ENCODE peak calls at places on chromosome 3, in six cellular contexts. T is A549, O is GM12878, E is K562, M is HepG2, B is endothelial cell of umbilical vein. J is an unnamed sample.
A peak's percentile ranks its signal among the peaks of the same experiment; 100 is the strongest.

GRCh38 chr3:55659023-55659355 is 171.9 kb upstream of the WNT5A start:
- DNase-seq in O (no peak), T (no peak), M (no peak), B (no peak), E (no peak), J (no peak)

GRCh38 chr3:160564205-160564922 is 1.0 kb downstream of the KPNA4 start:
- DNase-seq in T (peak; percentile 32), M (peak; percentile 10), O (no peak), E (peak; percentile 22), B (peak; percentile 37), J (peak; percentile 54)

GRCh38 chr3:55405436-55405835 is 81.7 kb downstream of the WNT5A start:
- DNase-seq in T (no peak), B (no peak), E (peak; percentile 24), O (no peak), M (no peak), J (peak; percentile 25)

GRCh38 chr3:18558526-18558925 is 133.4 kb upstream of the SATB1 start:
- DNase-seq in M (no peak), T (no peak), O (no peak), E (no peak), B (no peak), J (no peak)

GRCh38 chr3:78726545-78726944 is 1041.3 kb downstream of the ROBO1 start:
- DNase-seq in E (no peak), M (no peak), B (no peak), O (no peak), T (no peak), J (no peak)

GRCh38 chr3:180690061-180690460 is 10.8 kb upstream of the CCDC39 start:
- DNase-seq in O (no peak), B (no peak), T (no peak), E (no peak), M (no peak), J (no peak)

GRCh38 chr3:123624302-123624701 is 39.4 kb upstream of the HACD2 start:
- DNase-seq in E (peak; percentile 36), M (no peak), O (no peak), T (no peak), B (no peak), J (no peak)

GRCh38 chr3:16512435-16513140 is 911 bp downstream of the RFTN1 start:
- DNase-seq in O (no peak), M (no peak), T (no peak), E (no peak), B (peak; percentile 35), J (peak; percentile 69)

GRCh38 chr3:142500211-142500610 is 52.4 kb upstream of the XRN1 start:
- DNase-seq in E (no peak), T (no peak), M (no peak), B (no peak), O (no peak), J (no peak)

GRCh38 chr3:187678869-187679268 is 8.7 kb upstream of the SST start:
- DNase-seq in B (peak; percentile 42), O (no peak), M (peak; percentile 41), T (peak; percentile 8), E (peak; percentile 68), J (peak; percentile 44)

GRCh38 chr3:184629555-184630160 is 68.1 kb downstream of the EPHB3 start:
- DNase-seq in B (no peak), T (no peak), O (no peak), M (no peak), E (no peak), J (no peak)

GRCh38 chr3:186976802-186977201 is 46.5 kb downstream of the ST6GAL1 start:
- DNase-seq in E (no peak), O (no peak), B (no peak), T (no peak), M (no peak), J (no peak)

GRCh38 chr3:113516115-113516505 is 1.2 kb upstream of the SPICE1 start:
- DNase-seq in O (no peak), T (peak; percentile 24), M (peak; percentile 44), E (peak; percentile 2), B (peak; percentile 33), J (peak; percentile 48)

GRCh38 chr3:195549931-195550519 is 6.9 kb upstream of the PPP1R2 start:
- DNase-seq in M (peak; percentile 44), O (peak; percentile 61), B (peak; percentile 18), E (no peak), T (no peak), J (peak; percentile 18)

GRCh38 chr3:52026016-52026415 is 30.3 kb upstream of the RPL29 start:
- DNase-seq in T (no peak), M (no peak), O (no peak), B (no peak), E (no peak), J (no peak)

GRCh38 chr3:171236586-171237120 is 210.1 kb upstream of the SLC2A2 start:
- DNase-seq in T (no peak), E (no peak), O (no peak), M (no peak), B (no peak), J (no peak)

GRCh38 chr3:134373278-134373941 is 837 bp downstream of the AMOTL2 start:
- DNase-seq in O (no peak), M (peak; percentile 86), T (no peak), B (peak; percentile 85), E (no peak), J (no peak)

GRCh38 chr3:46280105-46280797 is 38.0 kb downstream of the CCR3 start:
- DNase-seq in B (no peak), T (no peak), M (no peak), O (no peak), E (no peak), J (no peak)

GRCh38 chr3:133135303-133135702 is 97.1 kb downstream of the TMEM108 start:
- DNase-seq in E (no peak), B (no peak), M (no peak), T (no peak), O (no peak), J (no peak)

GRCh38 chr3:133137042-133137393 is 98.8 kb downstream of the TMEM108 start:
- DNase-seq in B (no peak), T (no peak), M (no peak), E (no peak), O (no peak), J (no peak)

GRCh38 chr3:133138017-133138416 is 99.8 kb downstream of the TMEM108 start:
- DNase-seq in O (peak; percentile 52), B (no peak), T (no peak), E (no peak), M (no peak), J (no peak)

DNA sequence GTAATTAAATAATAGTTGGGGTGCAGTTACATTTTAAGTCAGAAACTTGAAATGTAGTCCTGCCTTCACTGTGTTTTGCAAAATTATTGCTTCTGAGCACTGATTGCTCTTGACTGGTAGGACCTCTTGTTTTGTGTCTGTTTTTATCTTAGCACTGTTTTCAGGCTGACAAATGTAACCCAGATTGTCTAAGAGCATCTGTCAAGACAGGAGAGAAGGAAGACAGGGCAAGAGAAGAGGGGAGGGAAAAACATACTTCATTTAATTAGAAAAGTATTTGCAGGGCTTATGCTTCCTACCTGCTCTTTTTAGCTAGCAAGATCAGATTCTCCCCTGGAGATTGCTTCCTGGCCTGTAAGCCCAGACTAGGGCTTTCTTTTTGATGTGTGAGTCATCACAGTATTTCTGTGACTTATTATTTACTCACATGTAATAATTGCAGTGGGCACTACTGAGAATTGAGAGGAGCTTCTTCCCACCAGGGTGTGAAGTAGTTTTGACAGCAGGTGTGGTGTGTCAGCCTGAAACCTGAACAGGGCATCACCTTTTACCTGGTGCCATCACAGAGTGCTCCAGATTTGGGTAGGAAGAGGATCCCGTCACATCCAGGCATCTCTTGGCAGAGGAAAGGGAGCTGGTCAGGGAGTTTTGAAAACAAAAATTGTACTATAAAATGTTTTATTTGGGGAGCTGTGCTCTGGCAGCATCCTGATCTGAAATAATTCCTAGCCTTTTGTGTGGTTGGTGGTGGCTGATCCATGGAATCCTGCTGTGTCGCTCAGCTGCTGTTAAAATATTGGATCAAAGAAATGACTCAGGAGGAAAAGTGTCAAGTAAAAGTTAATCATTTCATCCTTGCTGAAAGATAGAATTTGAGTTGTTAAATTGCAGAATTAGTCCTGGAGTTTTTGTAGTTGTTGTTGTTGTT is 98.2 kb downstream of the TMEM108 start:
- DNase-seq in T (no peak), O (peak; percentile 50), E (no peak), B (no peak), M (no peak), J (no peak)
- TF ChIP-seq MYC in T (no peak), O (no peak), E (no peak), B (no peak), M (no peak), J (no peak)

DNA sequence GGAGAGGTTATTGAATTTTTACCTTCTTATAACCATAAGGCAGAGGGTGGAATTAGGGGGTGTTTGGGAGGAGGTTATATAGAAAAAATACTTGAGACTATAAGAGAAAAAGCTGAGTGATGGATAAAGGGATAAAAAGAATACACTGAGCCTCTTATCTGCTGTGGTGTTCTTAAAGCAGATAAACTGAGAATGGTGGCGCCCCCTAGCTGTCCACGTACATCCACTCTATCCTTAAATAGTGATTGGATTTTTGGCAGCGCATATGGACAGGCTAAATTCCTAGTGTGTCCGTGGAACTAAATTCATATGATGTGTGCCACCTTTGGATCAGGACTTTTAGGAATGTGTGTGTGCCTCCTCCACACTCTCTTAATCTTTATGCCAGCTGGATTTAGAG is 121.1 kb downstream of the OXSM start:
- DNase-seq in O (no peak), E (peak; percentile 66), B (peak; percentile 14), T (no peak), M (peak; percentile 12), J (peak; percentile 57)
- TF ChIP-seq CTCF in O (peak; percentile 50), E (peak; percentile 41), B (peak; percentile 44), T (no peak), M (peak; percentile 42), J (peak; percentile 68)

DNA sequence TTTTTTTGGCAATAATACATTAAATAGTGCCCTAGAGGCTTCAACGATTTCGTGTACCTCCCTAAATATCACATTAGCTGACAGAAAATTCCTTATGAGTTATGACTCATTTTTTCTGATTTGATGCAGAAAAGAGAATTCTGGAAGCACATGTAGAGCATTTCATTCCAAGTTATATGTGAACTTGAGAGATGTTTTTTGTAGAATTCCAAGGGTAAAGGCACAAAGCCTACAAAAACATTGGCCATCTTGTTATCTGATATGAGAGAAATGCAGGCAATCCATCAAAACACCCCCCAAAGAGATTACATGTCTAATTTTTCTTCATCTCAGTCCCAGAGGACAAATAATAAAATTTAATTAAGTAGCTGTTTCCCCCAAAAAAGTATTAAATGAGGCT is 6.7 kb upstream of the PFN2 start:
- DNase-seq in E (no peak), O (no peak), T (no peak), B (no peak), M (no peak), J (no peak)
- H3K4me3 ChIP-seq in E (no peak overlapping the region), O (no peak overlapping the region), T (no peak overlapping the region), B (no peak overlapping the region), M (no peak overlapping the region), J (no peak overlapping the region)

GRCh38 chr3:126002189-126002588 is 33.2 kb downstream of the ROPN1B start:
- DNase-seq in T (no peak), B (no peak), E (no peak), O (no peak), M (no peak), J (no peak)
- TF ChIP-seq MYC in T (no peak), B (no peak), E (no peak), O (no peak), M (no peak), J (no peak)

GRCh38 chr3:110881069-110881468 is 190.5 kb upstream of the NECTIN3 start:
- DNase-seq in B (peak; percentile 6), T (no peak), E (peak; percentile 9), M (peak; percentile 63), O (no peak), J (peak; percentile 18)
- TF ChIP-seq CTCF in B (no peak), T (no peak), E (no peak), M (peak; percentile 66), O (no peak), J (peak; percentile 37)

J was measured in NB4.